ENCODE peak calls at places on chromosome 1, in eight cellular contexts. O is DMS53; X is progenitor cell of endocrine pancreas; R is effector memory CD8-positive, alpha-beta T cell; I is T-cell; Q is activated T-helper 1 cell treated with anti-CD3 and anti-CD28 coated beads, Interleukin-2, amount 50 U/mL, for 16 hours; J is ELR; U is hepatocyte. P is an unnamed sample.

GRCh38 chr1:225517697-225518096 is 89.9 kb upstream of the LBR start:
- DNase-seq in O (peak), X (no peak), R (no peak), I (no peak), Q (no peak), J (peak), U (no peak), P (no peak)

GRCh38 chr1:119321661-119322419 is 46.7 kb upstream of the HAO2 start:
- DNase-seq in O (no peak), X (no peak), R (no peak), I (no peak), Q (no peak), J (no peak), U (no peak), P (no peak)

GRCh38 chr1:170734412-170735175 is 70.7 kb downstream of the PRRX1 start:
- DNase-seq in O (no peak), X (no peak), R (no peak), I (no peak), Q (no peak), J (peak), U (no peak), P (no peak)

GRCh38 chr1:14616997-14617396 is 18.5 kb downstream of the KAZN start:
- DNase-seq in O (no peak), X (no peak), R (no peak), I (no peak), Q (no peak), J (no peak), U (no peak), P (no peak)

GRCh38 chr1:113153116-113153803 is 80.3 kb downstream of the LRIG2 start:
- DNase-seq in O (peak), X (no peak), R (no peak), I (no peak), Q (no peak), J (no peak), U (peak), P (no peak)

GRCh38 chr1:172431721-172432192 is 11.3 kb downstream of the C1orf105 start:
- DNase-seq in O (peak), X (no peak), R (no peak), I (peak), Q (peak), J (no peak), U (peak), P (no peak)

GRCh38 chr1:216193839-216194443 is 229.3 kb downstream of the USH2A start:
- DNase-seq in O (peak), X (no peak), R (no peak), I (no peak), Q (no peak), J (peak), U (peak), P (no peak)

GRCh38 chr1:103363008-103363365 is 162.5 kb upstream of the RNPC3 start:
- DNase-seq in O (no peak), X (no peak), R (no peak), I (no peak), Q (no peak), J (no peak), U (no peak), P (no peak)

GRCh38 chr1:208448425-208448824 is 204.2 kb upstream of the PLXNA2 start:
- DNase-seq in O (no peak), X (no peak), R (no peak), I (no peak), Q (no peak), J (no peak), U (no peak), P (no peak)

GRCh38 chr1:39826583-39826982 is 37.9 kb upstream of the BMP8B start:
- DNase-seq in O (peak), X (no peak), R (no peak), I (no peak), Q (no peak), J (no peak), U (no peak), P (no peak)

GRCh38 chr1:246147471-246148461 is 359.3 kb downstream of the SMYD3 start:
- DNase-seq in O (no peak), X (no peak), R (no peak), I (no peak), Q (no peak), J (no peak), U (no peak), P (no peak)

GRCh38 chr1:53089478-53090226 is 27.6 kb downstream of the PODN start:
- DNase-seq in O (peak), X (no peak), R (no peak), I (no peak), Q (no peak), J (peak), U (peak), P (no peak)

GRCh38 chr1:224509881-224510280 is 75.3 kb upstream of the WDR26 start:
- DNase-seq in O (no peak), X (no peak), R (no peak), I (no peak), Q (no peak), J (no peak), U (peak), P (no peak)

GRCh38 chr1:228238007-228238406 is 30.2 kb downstream of the OBSCN start:
- DNase-seq in O (no peak), X (no peak), R (no peak), I (no peak), Q (no peak), J (no peak), U (no peak), P (peak)

GRCh38 chr1:11501491-11501897 is 22.5 kb downstream of the DISP3 start:
- DNase-seq in O (no peak), X (no peak), R (peak), I (no peak), Q (no peak), J (no peak), U (no peak), P (no peak)

GRCh38 chr1:51515982-51516638 is 3.0 kb downstream of the EPS15 start:
- DNase-seq in O (no peak), X (no peak), R (no peak), I (no peak), Q (no peak), J (no peak), U (no peak), P (no peak)

GRCh38 chr1:15272009-15272781 is 25.2 kb downstream of the FHAD1 start:
- DNase-seq in O (peak), X (peak), R (peak), I (no peak), Q (no peak), J (peak), U (peak), P (peak)

GRCh38 chr1:44212355-44213221 is 683 bp upstream of the DMAP1 start:
- DNase-seq in O (peak), X (no peak), R (peak), I (peak), Q (no peak), J (no peak), U (no peak), P (no peak)

GRCh38 chr1:102241431-102242338 is 245.0 kb upstream of the OLFM3 start:
- DNase-seq in O (no peak), X (no peak), R (no peak), I (no peak), Q (no peak), J (peak), U (no peak), P (no peak)

GRCh38 chr1:159921251-159921650 is 4.1 kb downstream of the TAGLN2 start:
- DNase-seq in O (no peak), X (no peak), R (no peak), I (no peak), Q (no peak), J (peak), U (no peak), P (no peak)

GRCh38 chr1:184418955-184419733 is 32.3 kb downstream of the C1orf21 start:
- DNase-seq in O (peak), X (no peak), R (no peak), I (no peak), Q (no peak), J (peak), U (no peak), P (no peak)

GRCh38 chr1:181413195-181413815 is 70.0 kb upstream of the CACNA1E start:
- DNase-seq in O (no peak), X (no peak), R (no peak), I (no peak), Q (no peak), J (no peak), U (no peak), P (no peak)

GRCh38 chr1:62790716-62791115 is 6.8 kb downstream of the ATG4C start:
- DNase-seq in O (no peak), X (no peak), R (no peak), I (no peak), Q (no peak), J (no peak), U (no peak), P (no peak)

GRCh38 chr1:3611170-3612019 is at the start of gene MEGF6:
- DNase-seq in O (peak), X (peak), R (no peak), I (no peak), Q (peak), J (peak), U (peak), P (peak)

GRCh38 chr1:184289825-184290550 is 96.8 kb upstream of the C1orf21 start:
- DNase-seq in O (peak), X (no peak), R (no peak), I (no peak), Q (no peak), J (peak), U (no peak), P (no peak)

GRCh38 chr1:53286950-53287349 is 40.9 kb downstream of the LRP8 start:
- DNase-seq in O (no peak), X (no peak), R (no peak), I (no peak), Q (no peak), J (no peak), U (no peak), P (no peak)

GRCh38 chr1:31798433-31799195 is 17.2 kb downstream of the SPOCD1 start:
- DNase-seq in O (peak), X (no peak), R (no peak), I (no peak), Q (no peak), J (peak), U (peak), P (no peak)

GRCh38 chr1:240831922-240832321 is 220.0 kb upstream of the GREM2 start:
- DNase-seq in O (peak), X (no peak), R (no peak), I (no peak), Q (no peak), J (peak), U (no peak), P (no peak)

GRCh38 chr1:67336783-67337182 is 29.1 kb downstream of the IL12RB2 start:
- DNase-seq in O (no peak), X (no peak), R (no peak), I (no peak), Q (no peak), J (no peak), U (no peak), P (no peak)

GRCh38 chr1:34899906-34900305 is 29.5 kb downstream of the DLGAP3 start:
- DNase-seq in O (no peak), X (no peak), R (no peak), I (no peak), Q (no peak), J (no peak), U (no peak), P (no peak)

GRCh38 chr1:246170574-246171261 is 336.4 kb downstream of the SMYD3 start:
- DNase-seq in O (no peak), X (no peak), R (no peak), I (no peak), Q (no peak), J (no peak), U (no peak), P (no peak)

GRCh38 chr1:14954210-14954609 is 199.3 kb upstream of the TMEM51 start:
- DNase-seq in O (no peak), X (no peak), R (no peak), I (no peak), Q (no peak), J (peak), U (no peak), P (no peak)